ENCODE peak calls at places on chromosomes 5 and 9, in seven cellular contexts. V is pancreas, S is SK-N-SH, U is GM23248, P is endodermal cell, C is mesenchymal stem cell, D is uterus. J is an unnamed sample.

GRCh38 chr9:123090198-123090896 is 56.9 kb downstream of the GPR21 start:
- DNase-seq in V (no peak), S (no peak), U (no peak), P (no peak), C (no peak), D (no peak), J (no peak)

GRCh38 chr5:24381861-24382460 is 262.8 kb downstream of the CDH10 start:
- DNase-seq in V (no peak), S (no peak), U (no peak), P (no peak), C (peak; percentile 65), D (no peak), J (no peak)

GRCh38 chr5:93581738-93582414 is 857 bp upstream of the NR2F1-AS1 start:
- DNase-seq in V (no peak), S (no peak), U (peak; percentile 70), P (no peak), C (peak; percentile 95), D (peak; percentile 67), J (no peak)

GRCh38 chr5:37308796-37309195 is 59.6 kb upstream of the CPLANE1 start:
- DNase-seq in V (no peak), S (no peak), U (peak; percentile 36), P (no peak), C (peak; percentile 24), D (no peak), J (no peak)

GRCh38 chr9:136089697-136090045 is 5.4 kb downstream of the NACC2 start:
- DNase-seq in V (no peak), S (peak; percentile 78), U (peak; percentile 58), P (no peak), C (peak; percentile 59), D (no peak), J (no peak)

GRCh38 chr5:124936626-124936933 is 190.1 kb upstream of the ZNF608 start:
- DNase-seq in V (no peak), S (no peak), U (no peak), P (no peak), C (no peak), D (no peak), J (no peak)

GRCh38 chr9:120933310-120934044 is 6.9 kb upstream of the TRAF1 start:
- DNase-seq in V (no peak), S (no peak), U (no peak), P (peak; percentile 10), C (no peak), D (no peak), J (no peak)

GRCh38 chr9:131487621-131488031 is 15.1 kb upstream of the POMT1 start:
- DNase-seq in V (no peak), S (no peak), U (no peak), P (no peak), C (no peak), D (no peak), J (no peak)

GRCh38 chr5:87116821-87117512 is 150.7 kb upstream of the RASA1 start:
- DNase-seq in V (no peak), S (no peak), U (peak; percentile 38), P (no peak), C (peak; percentile 16), D (no peak), J (no peak)

GRCh38 chr9:19162956-19163355 is 35.7 kb upstream of the PLIN2 start:
- DNase-seq in V (peak; percentile 22), S (no peak), U (peak; percentile 72), P (no peak), C (peak; percentile 50), D (peak; percentile 36), J (peak; percentile 46)

GRCh38 chr9:117325789-117326185 is 89.1 kb downstream of the ASTN2 start:
- DNase-seq in V (no peak), S (peak; percentile 10), U (no peak), P (no peak), C (no peak), D (no peak), J (no peak)

GRCh38 chr5:115379622-115380344 is 83.3 kb upstream of the CCDC112 start:
- DNase-seq in V (no peak), S (no peak), U (no peak), P (no peak), C (no peak), D (no peak), J (no peak)

GRCh38 chr9:124122321-124122720 is 110.8 kb downstream of the LHX2 start:
- DNase-seq in V (no peak), S (no peak), U (peak; percentile 44), P (no peak), C (no peak), D (no peak), J (no peak)

DNA sequence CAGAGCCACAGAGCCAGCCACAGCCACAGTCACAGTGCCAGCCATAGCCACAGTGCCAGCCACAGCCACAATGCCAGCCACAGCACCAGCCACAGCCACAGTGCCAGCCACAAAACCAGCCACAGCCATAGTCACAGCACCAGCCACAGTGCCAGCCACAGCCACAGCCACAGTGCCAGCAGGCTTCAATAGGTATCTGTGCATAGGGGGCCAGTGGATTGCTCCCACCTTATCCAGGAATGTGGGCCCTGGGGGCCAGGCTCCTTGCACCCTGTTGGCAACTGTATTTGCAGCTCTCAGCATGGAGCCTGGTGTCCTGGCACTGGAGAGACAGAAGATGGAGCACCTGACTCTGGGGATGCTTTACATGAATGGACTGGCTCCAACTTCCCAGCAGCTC is 111.7 kb upstream of the IRX2 start:
- DNase-seq in V (no peak), S (no peak), U (no peak), P (no peak), C (no peak), D (no peak), J (no peak)
- H3K9me3 ChIP-seq in V (no peaks in the 10 kb centered on the region), S (no peaks in the 10 kb centered on the region), U (no peaks in the 10 kb centered on the region), P (no peaks in the 10 kb centered on the region), C (no peaks in the 10 kb centered on the region), D (no peaks in the 10 kb centered on the region), J (peaks cover 9% of the 10 kb centered on the region)

DNA sequence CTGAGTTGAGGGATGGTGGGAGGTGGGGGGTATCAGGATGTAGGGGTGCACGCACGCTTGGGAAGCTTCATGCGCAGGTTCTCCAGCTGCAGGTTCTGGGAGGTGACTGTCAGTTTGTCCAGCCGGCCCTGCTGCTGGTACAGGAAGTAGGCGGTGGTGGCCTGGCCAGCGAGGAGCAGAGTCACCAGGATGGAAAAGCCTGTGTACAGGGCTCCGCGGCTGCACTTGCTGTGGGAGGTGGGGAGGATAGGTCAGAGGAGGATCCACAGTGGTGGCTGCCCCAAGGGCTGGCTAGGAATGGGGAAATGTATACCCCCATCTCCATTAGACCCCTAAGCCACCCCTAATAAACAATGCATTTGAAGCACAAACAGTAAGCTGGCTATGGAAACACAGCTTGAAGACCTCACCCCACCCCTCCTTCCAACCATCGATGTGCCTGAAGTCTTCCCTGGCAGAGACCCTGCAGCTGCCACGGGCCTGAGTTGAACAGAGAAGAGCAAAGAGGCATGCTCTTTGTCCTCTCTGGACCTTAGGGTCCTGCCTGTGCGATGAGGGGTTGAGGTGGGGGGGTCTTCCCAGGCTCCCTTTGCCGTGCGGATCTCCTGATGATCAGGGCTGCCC is 5.5 kb downstream of the CD74 start:
- DNase-seq in V (no peak), S (no peak), U (no peak), P (no peak), C (no peak), D (no peak), J (no peak)
- H3K36me3 ChIP-seq in V (no peaks in the 10 kb centered on the region), S (peaks cover 4% of the 10 kb centered on the region), U (no peaks in the 10 kb centered on the region), P (no peaks in the 10 kb centered on the region), C (peaks cover 31% of the 10 kb centered on the region), D (no peaks in the 10 kb centered on the region), J (peaks cover 66% of the 10 kb centered on the region)

GRCh38 chr9:942805-943580 is 33.5 kb upstream of the DMRT3 start:
- DNase-seq in V (no peak), S (no peak), U (no peak), P (peak; percentile 70), C (no peak), D (no peak), J (no peak)
- H3K9me3 ChIP-seq in V (no peaks in the 10 kb centered on the region), S (no peaks in the 10 kb centered on the region), U (no peaks in the 10 kb centered on the region), P (no peaks in the 10 kb centered on the region), C (peaks cover 5% of the 10 kb centered on the region), D (no peaks in the 10 kb centered on the region), J (no peaks in the 10 kb centered on the region)

GRCh38 chr9:109799141-109799540 is 19.1 kb downstream of the PALM2AKAP2 start:
- DNase-seq in V (no peak), S (no peak), U (no peak), P (no peak), C (no peak), D (no peak), J (no peak)
- H3K36me3 ChIP-seq in V (no peaks in the 10 kb centered on the region), S (no peaks in the 10 kb centered on the region), U (no peaks in the 10 kb centered on the region), P (no peaks in the 10 kb centered on the region), C (no peaks in the 10 kb centered on the region), D (no peaks in the 10 kb centered on the region), J (no peaks in the 10 kb centered on the region)

GRCh38 chr5:141303756-141304155 is at the start of gene SLC25A2:
- DNase-seq in V (no peak), S (no peak), U (no peak), P (no peak), C (no peak), D (no peak), J (peak; percentile 62)
- H3K9me3 ChIP-seq in V (no peaks in the 10 kb centered on the region), S (no peaks in the 10 kb centered on the region), U (no peaks in the 10 kb centered on the region), P (peaks cover 33% of the 10 kb centered on the region), C (peaks cover 87% of the 10 kb centered on the region), D (peaks cover 79% of the 10 kb centered on the region), J (peaks cover 100% of the 10 kb centered on the region)

GRCh38 chr9:134690946-134691694 is 49.5 kb downstream of the COL5A1 start:
- DNase-seq in V (peak; percentile 42), S (peak; percentile 76), U (peak; percentile 72), P (no peak), C (peak; percentile 83), D (no peak), J (peak; percentile 23)

GRCh38 chr9:134693011-134693410 is 51.4 kb downstream of the COL5A1 start:
- DNase-seq in V (peak; percentile 24), S (peak; percentile 85), U (no peak), P (no peak), C (no peak), D (no peak), J (peak; percentile 15)

GRCh38 chr9:134691695-134692572 is 50.3 kb downstream of the COL5A1 start:
- DNase-seq in V (peak; percentile 40), S (no peak), U (no peak), P (no peak), C (no peak), D (no peak), J (no peak)

GRCh38 chr9:134693641-134694367 is 52.2 kb downstream of the COL5A1 start:
- DNase-seq in V (peak; percentile 51), S (no peak), U (no peak), P (no peak), C (no peak), D (no peak), J (peak; percentile 27)

GRCh38 chr9:134692573-134692860 is 50.9 kb downstream of the COL5A1 start:
- DNase-seq in V (no peak), S (no peak), U (no peak), P (no peak), C (no peak), D (no peak), J (peak; percentile 22)
- H3K36me3 ChIP-seq in V (no peaks in the 10 kb centered on the region), S (peaks cover 25% of the 10 kb centered on the region), U (peaks cover 28% of the 10 kb centered on the region), P (no peaks in the 10 kb centered on the region), C (peaks cover 30% of the 10 kb centered on the region), D (no peaks in the 10 kb centered on the region), J (no peaks in the 10 kb centered on the region)